ENCODE peak calls at places on chromosomes 4 and X, in ten cellular contexts. W is HepG2, M is body of pancreas, B is heart left ventricle, Q is upper lobe of left lung, E is A549, D is IMR-90, C is GM12878, K is right lobe of liver, H is HCT116. F is an unnamed sample.

GRCh38 chrX:111505783-111506182 is 5.7 kb upstream of the SERTM2 start:
- ATAC-seq in W (no peak), M (no peak), B (no peak), Q (no peak), E (no peak), D (no peak), C (no peak), K (peak; percentile 16), H (no peak), F (no peak)

GRCh38 chr4:15964159-15964558 is 1.2 kb upstream of the FGFBP2 start:
- ATAC-seq in W (peak; percentile 57), M (no peak), B (no peak), Q (no peak), E (peak; percentile 76), D (no peak), C (peak; percentile 28), K (no peak), H (peak; percentile 75), F (no peak)

GRCh38 chr4:127244515-127244914 is 388.2 kb upstream of the INTU start:
- ATAC-seq in W (no peak), M (no peak), B (no peak), Q (no peak), E (no peak), D (no peak), C (no peak), K (no peak), H (no peak), F (no peak)

GRCh38 chr4:73721419-73721818 is 18.9 kb upstream of the CXCL8 start:
- ATAC-seq in W (no peak), M (peak; percentile 38), B (peak; percentile 41), Q (peak; percentile 84), E (no peak), D (no peak), C (no peak), K (no peak), H (no peak), F (peak; percentile 50)

GRCh38 chrX:41148553-41148952 is 63.3 kb downstream of the USP9X start:
- ATAC-seq in W (no peak), M (no peak), B (no peak), Q (no peak), E (peak; percentile 68), D (peak; percentile 88), C (no peak), K (no peak), H (no peak), F (no peak)

GRCh38 chr4:103757631-103758030 is 37.8 kb upstream of the TACR3 start:
- ATAC-seq in W (no peak), M (no peak), B (no peak), Q (no peak), E (no peak), D (no peak), C (no peak), K (no peak), H (no peak), F (no peak)

GRCh38 chr4:99574530-99575314 is at the start of gene MTTP:
- ATAC-seq in W (peak; percentile 98), M (no peak), B (no peak), Q (no peak), E (no peak), D (no peak), C (peak; percentile 78), K (peak; percentile 84), H (no peak), F (no peak)

GRCh38 chrX:63428348-63428747 is 77.2 kb upstream of the SPIN4 start:
- ATAC-seq in W (no peak), M (no peak), B (no peak), Q (no peak), E (no peak), D (no peak), C (no peak), K (no peak), H (no peak), F (no peak)

GRCh38 chr4:105088110-105088879 is 58.4 kb upstream of the TET2 start:
- ATAC-seq in W (no peak), M (no peak), B (peak; percentile 48), Q (peak; percentile 79), E (no peak), D (peak; percentile 94), C (no peak), K (peak; percentile 40), H (no peak), F (no peak)

DNA sequence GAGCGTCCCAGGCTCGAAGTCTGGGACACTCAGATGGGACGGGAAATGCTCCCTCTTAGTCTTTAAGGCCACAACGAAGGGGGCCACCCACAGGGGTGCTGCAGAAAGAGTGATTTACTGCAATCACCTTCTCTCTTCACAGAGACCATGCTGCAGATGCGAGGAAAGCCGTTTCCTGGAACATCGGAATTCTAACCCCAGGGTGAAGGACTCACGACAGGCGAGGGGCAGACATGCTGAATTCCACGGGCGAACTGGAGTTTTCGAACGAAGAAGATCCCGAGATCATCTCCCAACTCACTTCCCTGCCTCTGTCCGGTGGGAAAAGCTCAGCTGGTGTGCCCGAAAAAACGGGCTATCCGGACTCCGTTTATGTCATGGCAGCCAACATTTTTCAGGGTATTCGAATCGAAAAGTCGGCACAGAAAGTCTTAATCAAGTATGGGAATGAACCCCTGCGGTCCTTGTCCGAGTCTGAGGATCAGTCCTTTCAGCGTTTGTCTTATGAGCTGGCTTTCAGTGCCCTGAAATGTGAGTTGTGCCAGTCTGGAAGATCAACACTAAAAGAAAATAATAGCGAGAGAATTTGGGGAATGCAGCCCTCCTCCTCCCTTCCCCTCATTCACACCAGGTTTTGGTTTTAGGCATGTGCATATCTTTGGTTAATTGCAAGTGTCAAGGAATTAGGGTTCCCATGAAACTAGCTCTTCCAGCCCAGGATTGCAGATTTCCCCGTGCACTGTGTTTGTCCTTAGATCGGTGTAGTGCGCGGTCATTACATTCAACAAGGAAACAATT is 905 bp downstream of the NSUN7 start:
- ATAC-seq in W (no peak), M (peak; percentile 31), B (no peak), Q (peak; percentile 13), E (no peak), D (peak; percentile 14), C (peak; percentile 9), K (peak; percentile 35), H (no peak), F (no peak)
- H3K27ac ChIP-seq in W (no peak overlapping the region), M (peak overlapping the region; percentile 86), B (no peak overlapping the region), Q (peak overlapping the region; percentile 55), E (peak overlapping the region; percentile 80), D (no peak overlapping the region), C (no peak overlapping the region), K (no peak overlapping the region), H (no peak overlapping the region), F (no peak overlapping the region)

DNA sequence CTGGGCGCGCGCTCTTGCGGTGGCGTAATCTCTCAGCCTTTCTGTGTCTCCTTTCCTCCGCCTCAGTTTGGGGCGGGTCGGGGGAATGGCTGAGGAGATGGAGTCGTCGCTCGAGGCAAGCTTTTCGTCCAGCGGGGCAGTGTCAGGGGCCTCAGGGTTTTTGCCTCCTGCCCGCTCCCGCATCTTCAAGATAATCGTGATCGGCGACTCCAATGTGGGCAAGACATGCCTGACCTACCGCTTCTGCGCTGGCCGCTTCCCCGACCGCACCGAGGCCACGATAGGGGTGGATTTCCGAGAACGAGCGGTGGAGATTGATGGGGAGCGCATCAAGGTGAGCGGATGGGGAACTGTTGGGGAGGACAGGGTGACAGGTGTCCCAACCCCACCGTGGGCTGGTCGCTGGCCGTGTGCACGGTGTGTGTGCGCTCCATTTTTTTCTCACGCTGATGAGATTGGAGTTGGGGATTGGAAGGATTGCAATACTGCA is at the start of gene RAB33B:
- ATAC-seq in W (peak; percentile 9), M (peak; percentile 3), B (peak; percentile 0), Q (no peak), E (peak; percentile 7), D (no peak), C (peak; percentile 5), K (no peak), H (peak; percentile 6), F (no peak)
- TF ChIP-seq POLR2A in W (no peak), M (peak; percentile 97), B (peak; percentile 84), Q (peak; percentile 91), E (no peak), D (no peak), C (no peak), K (peak; percentile 90), H (no peak), F (peak; percentile 85)

DNA sequence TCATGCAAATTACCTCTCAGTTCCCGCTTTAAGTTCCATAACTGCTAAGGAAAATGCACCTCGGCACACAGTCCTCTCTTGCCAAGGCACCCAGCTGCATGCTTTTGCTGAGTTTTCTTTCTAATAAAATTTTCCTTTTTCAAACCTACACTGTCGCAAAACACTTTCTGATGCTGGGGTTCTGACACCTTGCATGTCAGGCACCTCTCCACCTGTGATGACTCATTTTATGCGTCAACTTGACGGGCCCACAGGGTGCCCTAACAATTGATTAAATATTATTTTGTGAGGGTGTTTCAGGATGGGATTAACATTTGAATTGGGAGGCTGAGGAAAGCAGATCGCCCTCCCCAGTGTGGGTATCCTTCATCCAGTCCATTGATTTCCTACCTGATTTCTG is 291.0 kb upstream of the STS start:
- ATAC-seq in W (no peak), M (no peak), B (no peak), Q (no peak), E (no peak), D (no peak), C (no peak), K (no peak), H (no peak), F (no peak)
- H3K27ac ChIP-seq in W (no peak overlapping the region), M (no peak overlapping the region), B (no peak overlapping the region), Q (no peak overlapping the region), E (no peak overlapping the region), D (no peak overlapping the region), C (no peak overlapping the region), K (no peak overlapping the region), H (no peak overlapping the region), F (no peak overlapping the region)

DNA sequence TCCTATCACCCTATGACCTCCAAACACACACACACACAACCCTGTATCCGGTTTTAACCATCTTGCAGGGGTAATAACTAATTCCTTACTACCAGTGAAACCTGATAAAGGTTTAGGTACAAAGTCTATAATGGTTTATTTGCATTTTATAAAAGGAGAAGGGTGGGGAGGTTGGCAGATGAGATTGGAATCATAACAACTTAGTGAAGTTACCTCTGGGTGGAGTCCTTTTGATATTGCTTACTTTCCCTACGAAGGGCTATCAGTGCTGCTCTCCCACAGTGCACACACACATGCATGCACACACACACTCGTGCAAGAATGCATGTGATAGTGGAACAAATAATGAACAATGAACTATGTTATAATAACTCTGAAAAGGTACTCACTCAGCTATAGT is 56.1 kb downstream of the CCSER1 start:
- ATAC-seq in W (no peak), M (no peak), B (no peak), Q (no peak), E (no peak), D (no peak), C (no peak), K (no peak), H (no peak), F (no peak)
- TF ChIP-seq POLR2A in W (no peak), M (no peak), B (no peak), Q (no peak), E (no peak), D (no peak), C (no peak), K (no peak), H (no peak), F (no peak)